ENCODE peak calls at places on chromosome 1, in eight cellular contexts. C, N, O, A, F, V, B and S are unnamed samples.

GRCh38 chr1:43147625-43148319 is 24.3 kb downstream of the EBNA1BP2 start:
- DNase-seq in C (peak; percentile 38), N (peak; percentile 64), O (peak; percentile 39), A (peak; percentile 94), F (peak; percentile 26), V (peak; percentile 58), B (peak; percentile 68), S (peak; percentile 10)

GRCh38 chr1:112011231-112011630 is 21.8 kb upstream of the KCND3 start:
- DNase-seq in C (no peak), N (no peak), O (no peak), A (no peak), F (no peak), V (no peak), B (peak; percentile 9), S (peak; percentile 2)

GRCh38 chr1:2300004-2300771 is 72.1 kb downstream of the SKI start:
- DNase-seq in C (no peak), N (no peak), O (peak; percentile 85), A (no peak), F (no peak), V (no peak), B (no peak), S (no peak)

GRCh38 chr1:81478217-81478616 is 322.5 kb upstream of the ADGRL2 start:
- DNase-seq in C (no peak), N (no peak), O (no peak), A (no peak), F (no peak), V (no peak), B (peak; percentile 67), S (no peak)

GRCh38 chr1:184409011-184409410 is 22.2 kb downstream of the C1orf21 start:
- DNase-seq in C (no peak), N (no peak), O (no peak), A (no peak), F (no peak), V (no peak), B (no peak), S (no peak)

GRCh38 chr1:179754031-179754624 is 11.0 kb downstream of the FAM163A start:
- DNase-seq in C (no peak), N (no peak), O (no peak), A (peak; percentile 62), F (no peak), V (no peak), B (no peak), S (peak; percentile 43)

GRCh38 chr1:94250341-94250740 is 13.0 kb upstream of the ARHGAP29 start:
- DNase-seq in C (no peak), N (no peak), O (no peak), A (no peak), F (no peak), V (peak; percentile 59), B (no peak), S (no peak)

GRCh38 chr1:163205513-163205912 is 2.8 kb upstream of the RGS5 start:
- DNase-seq in C (no peak), N (no peak), O (no peak), A (no peak), F (no peak), V (no peak), B (no peak), S (no peak)

GRCh38 chr1:117171900-117172501 is 38.7 kb downstream of the VTCN1 start:
- DNase-seq in C (peak; percentile 29), N (no peak), O (no peak), A (no peak), F (peak; percentile 8), V (peak; percentile 77), B (peak; percentile 10), S (peak; percentile 73)

GRCh38 chr1:42886046-42886739 is 39.8 kb downstream of the ZNF691 start:
- DNase-seq in C (no peak), N (no peak), O (no peak), A (no peak), F (no peak), V (no peak), B (no peak), S (no peak)

GRCh38 chr1:162023181-162023546 is 505 bp downstream of the OLFML2B start:
- DNase-seq in C (no peak), N (no peak), O (no peak), A (no peak), F (no peak), V (no peak), B (no peak), S (no peak)

GRCh38 chr1:216740334-216740733 is 17.1 kb upstream of the ESRRG start:
- DNase-seq in C (no peak), N (no peak), O (no peak), A (no peak), F (no peak), V (no peak), B (no peak), S (no peak)
- H3K4me3 ChIP-seq in C (no peak overlapping the region), N (no peak overlapping the region), O (no peak overlapping the region), A (no peak overlapping the region), F (no peak overlapping the region), V (no peak overlapping the region), B (no peak overlapping the region), S (no peak overlapping the region)

GRCh38 chr1:54488065-54488750 is 59.8 kb upstream of the ACOT11 start:
- DNase-seq in C (peak; percentile 86), N (peak; percentile 87), O (peak; percentile 86), A (peak; percentile 92), F (peak; percentile 88), V (peak; percentile 92), B (peak; percentile 94), S (peak; percentile 51)

GRCh38 chr1:54487571-54488050 is 60.4 kb upstream of the ACOT11 start:
- DNase-seq in C (peak; percentile 42), N (no peak), O (no peak), A (no peak), F (peak; percentile 29), V (no peak), B (peak; percentile 32), S (no peak)

GRCh38 chr1:54490361-54491248 is 57.4 kb upstream of the ACOT11 start:
- DNase-seq in C (no peak), N (no peak), O (no peak), A (no peak), F (no peak), V (no peak), B (peak; percentile 20), S (no peak)

GRCh38 chr1:54488831-54489626 is 59.0 kb upstream of the ACOT11 start:
- DNase-seq in C (peak; percentile 59), N (peak; percentile 68), O (peak; percentile 76), A (peak; percentile 75), F (peak; percentile 81), V (peak; percentile 76), B (peak; percentile 81), S (peak; percentile 33)

DNA sequence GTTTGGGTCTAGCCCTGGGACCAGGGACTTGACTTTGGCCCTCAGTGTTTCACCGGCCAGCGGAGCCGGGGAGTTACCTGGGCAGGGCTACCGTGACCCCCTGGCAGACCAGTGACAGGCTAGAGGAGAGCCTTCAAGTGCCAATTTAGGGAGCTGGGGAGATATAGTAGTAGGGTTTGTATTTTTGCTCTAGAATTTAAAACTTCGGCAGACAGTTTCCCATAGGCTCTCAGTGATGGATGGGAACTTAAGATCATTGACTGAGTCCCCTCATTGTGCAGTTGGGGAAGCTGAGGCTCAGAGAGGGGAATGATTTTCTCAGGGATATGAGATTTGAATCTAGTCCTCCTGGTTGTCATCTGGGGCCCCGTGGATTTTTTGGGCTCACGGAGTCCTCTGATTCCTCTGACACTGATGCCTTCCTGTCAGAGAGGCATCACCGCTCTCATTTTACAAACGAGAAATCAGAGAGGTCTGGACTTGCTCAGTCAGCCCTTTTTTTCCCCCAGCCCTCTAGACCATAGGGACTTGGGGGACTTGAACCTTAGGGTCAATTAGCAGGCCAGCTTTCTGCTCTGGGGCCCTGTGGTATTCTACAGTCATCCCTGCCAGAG is 58.3 kb upstream of the ACOT11 start:
- DNase-seq in C (no peak), N (no peak), O (no peak), A (no peak), F (no peak), V (no peak), B (no peak), S (no peak)
- H3K4me3 ChIP-seq in C (peak overlapping the region; percentile 60), N (no peak overlapping the region), O (no peak overlapping the region), A (peak overlapping the region; percentile 69), F (peak overlapping the region; percentile 73), V (peak overlapping the region; percentile 59), B (peak overlapping the region; percentile 40), S (no peak overlapping the region)

GRCh38 chr1:60134706-60135105 is 61.1 kb upstream of the C1orf87 start:
- DNase-seq in C (no peak), N (no peak), O (no peak), A (no peak), F (no peak), V (no peak), B (no peak), S (no peak)

GRCh38 chr1:60132108-60132507 is 58.5 kb upstream of the C1orf87 start:
- DNase-seq in C (no peak), N (no peak), O (no peak), A (no peak), F (no peak), V (no peak), B (no peak), S (no peak)

GRCh38 chr1:60130703-60131102 is 57.1 kb upstream of the C1orf87 start:
- DNase-seq in C (no peak), N (no peak), O (no peak), A (no peak), F (no peak), V (no peak), B (no peak), S (peak; percentile 15)

GRCh38 chr1:60133848-60134247 is 60.3 kb upstream of the C1orf87 start:
- DNase-seq in C (no peak), N (no peak), O (no peak), A (no peak), F (no peak), V (no peak), B (no peak), S (peak; percentile 68)

GRCh38 chr1:60132985-60133673 is 59.6 kb upstream of the C1orf87 start:
- DNase-seq in C (no peak), N (no peak), O (no peak), A (no peak), F (no peak), V (no peak), B (no peak), S (peak; percentile 74)
- H3K4me3 ChIP-seq in C (no peak overlapping the region), N (no peak overlapping the region), O (no peak overlapping the region), A (no peak overlapping the region), F (no peak overlapping the region), V (no peak overlapping the region), B (no peak overlapping the region), S (no peak overlapping the region)

DNA sequence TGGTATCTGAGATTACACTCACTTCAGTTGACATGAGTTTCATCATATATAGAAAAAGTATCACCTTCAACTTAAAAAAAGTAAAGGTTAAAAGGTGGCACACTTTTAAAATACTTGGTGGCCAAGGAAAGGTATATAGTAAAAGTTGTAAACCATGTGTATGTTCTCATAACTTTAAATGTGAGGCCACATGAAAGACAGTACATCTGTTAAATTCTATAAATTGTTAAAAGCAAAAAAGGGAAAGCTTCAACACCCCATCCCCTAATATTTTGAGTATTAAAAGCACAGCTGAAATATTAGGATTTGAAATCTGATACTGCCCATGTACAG is 5.6 kb downstream of the IRF2BP2 start:
- DNase-seq in C (no peak), N (no peak), O (no peak), A (no peak), F (no peak), V (no peak), B (no peak), S (no peak)
- H3K4me3 ChIP-seq in C (peak overlapping the region; percentile 81), N (peak overlapping the region; percentile 64), O (peak overlapping the region; percentile 72), A (peak overlapping the region; percentile 68), F (peak overlapping the region; percentile 66), V (peak overlapping the region; percentile 77), B (peak overlapping the region; percentile 88), S (peak overlapping the region; percentile 81)

GRCh38 chr1:204295666-204296065 is 64.1 kb downstream of the PLEKHA6 start:
- DNase-seq in C (no peak), N (no peak), O (no peak), A (no peak), F (no peak), V (no peak), B (no peak), S (no peak)
- H3K4me3 ChIP-seq in C (no peak overlapping the region), N (no peak overlapping the region), O (no peak overlapping the region), A (no peak overlapping the region), F (no peak overlapping the region), V (no peak overlapping the region), B (no peak overlapping the region), S (no peak overlapping the region)

GRCh38 chr1:75727571-75727970 is 3.1 kb downstream of the ACADM start:
- DNase-seq in C (no peak), N (no peak), O (no peak), A (no peak), F (no peak), V (no peak), B (no peak), S (no peak)
- H3K4me3 ChIP-seq in C (no peak overlapping the region), N (no peak overlapping the region), O (peak overlapping the region; percentile 42), A (no peak overlapping the region), F (no peak overlapping the region), V (no peak overlapping the region), B (no peak overlapping the region), S (no peak overlapping the region)